ENCODE peak calls at places on chromosomes 7 and 10, in six cellular contexts. V, Z, Q, Y, W and N are unnamed samples.

GRCh38 chr10:58827381-58827780 is 314.7 kb downstream of the BICC1 start:
- DNase-seq in Z (no peak), W (no peak), V (no peak), Q (no peak), Y (no peak), N (no peak)

GRCh38 chr7:92834661-92835139 is 1.7 kb downstream of the CDK6 start:
- DNase-seq in Y (no peak), Q (no peak), Z (no peak), W (no peak), V (no peak), N (no peak)

GRCh38 chr7:44213872-44214595 is 13.3 kb downstream of the YKT6 start:
- DNase-seq in Z (no peak), W (peak; percentile 44), Y (peak; percentile 17), V (no peak), Q (no peak), N (no peak)

GRCh38 chr10:95257849-95258248 is 33.0 kb downstream of the PDLIM1 start:
- DNase-seq in Z (no peak), V (no peak), W (no peak), Y (no peak), Q (no peak), N (no peak)

GRCh38 chr7:80635533-80635932 is 2.9 kb upstream of the CD36 start:
- DNase-seq in Y (no peak), W (peak; percentile 69), Z (no peak), V (no peak), Q (no peak), N (no peak)

GRCh38 chr10:102396251-102396650 is 746 bp downstream of the NFKB2 start:
- DNase-seq in Q (no peak), Y (no peak), W (no peak), Z (no peak), V (no peak), N (no peak)

GRCh38 chr7:66418537-66418936 is 210.1 kb upstream of the KCTD7 start:
- DNase-seq in Y (no peak), Z (no peak), W (no peak), V (no peak), Q (no peak), N (no peak)

GRCh38 chr7:70764701-70765208 is 367.2 kb upstream of the GALNT17 start:
- DNase-seq in Q (no peak), V (no peak), W (no peak), Y (no peak), Z (no peak), N (no peak)

GRCh38 chr7:127512587-127512986 is 72.8 kb downstream of the GCC1 start:
- DNase-seq in W (no peak), V (no peak), Y (no peak), Q (no peak), Z (no peak), N (no peak)

GRCh38 chr10:103793429-103793828 is 61.9 kb downstream of the SH3PXD2A start:
- DNase-seq in Z (no peak), Q (no peak), W (no peak), Y (no peak), V (no peak), N (no peak)

GRCh38 chr7:136523581-136523980 is 344.9 kb upstream of the CHRM2 start:
- DNase-seq in W (peak; percentile 61), V (no peak), Z (no peak), Q (no peak), Y (no peak), N (no peak)

GRCh38 chr10:72954596-72955569 is at the start of gene PLA2G12B:
- DNase-seq in V (no peak), Z (no peak), Q (no peak), Y (peak; percentile 33), W (no peak), N (no peak)

GRCh38 chr10:130354976-130355795 is 219.0 kb downstream of the GLRX3 start:
- DNase-seq in Q (no peak), Z (no peak), W (no peak), V (no peak), Y (no peak), N (no peak)

GRCh38 chr10:132512693-132513345 is 24.8 kb upstream of the INPP5A start:
- DNase-seq in Z (no peak), Q (no peak), V (no peak), Y (no peak), W (no peak), N (no peak)

GRCh38 chr7:47232751-47233412 is 349.0 kb downstream of the TNS3 start:
- DNase-seq in V (no peak), Z (no peak), Y (no peak), W (no peak), Q (no peak), N (no peak)

GRCh38 chr7:76267835-76268183 is 34.7 kb upstream of the HSPB1 start:
- DNase-seq in V (no peak), Y (no peak), Q (no peak), W (no peak), Z (no peak), N (no peak)

GRCh38 chr7:140084142-140084655 is 21.4 kb upstream of the PARP12 start:
- DNase-seq in Q (no peak), V (no peak), W (no peak), Y (no peak), Z (no peak), N (no peak)

GRCh38 chr7:30923009-30923773 is 11.5 kb downstream of the AQP1 start:
- DNase-seq in Z (no peak), W (no peak), V (no peak), Y (no peak), Q (no peak), N (no peak)

GRCh38 chr7:156445997-156446761 is 194.4 kb upstream of the RNF32 start:
- DNase-seq in V (no peak), Z (no peak), Y (no peak), Q (no peak), W (no peak), N (no peak)

GRCh38 chr10:126839094-126839761 is 66.0 kb upstream of the DOCK1 start:
- DNase-seq in Q (no peak), V (no peak), W (no peak), Y (peak; percentile 29), Z (no peak), N (no peak)

GRCh38 chr10:60646966-60647796 is 131.1 kb upstream of the CDK1 start:
- DNase-seq in V (no peak), Q (peak; percentile 11), Z (peak; percentile 12), W (peak; percentile 28), Y (peak; percentile 45), N (peak; percentile 15)

GRCh38 chr10:88791924-88792323 is 10.6 kb upstream of the LIPM start:
- DNase-seq in V (no peak), Z (no peak), Y (no peak), W (peak; percentile 28), Q (no peak), N (no peak)

GRCh38 chr7:46257766-46258448 is 336.8 kb upstream of the IGFBP3 start:
- DNase-seq in V (no peak), W (peak; percentile 89), Z (no peak), Y (no peak), Q (no peak), N (no peak)

GRCh38 chr10:22483132-22483531 is 137.8 kb downstream of the SPAG6 start:
- DNase-seq in Y (no peak), Q (no peak), V (no peak), W (no peak), Z (no peak), N (no peak)

GRCh38 chr7:8433477-8434289 is at the start of gene NXPH1:
- DNase-seq in Y (peak; percentile 42), Q (no peak), Z (no peak), W (no peak), V (no peak), N (no peak)

GRCh38 chr7:27156508-27156898 is at the start of gene HOXA7:
- DNase-seq in W (peak; percentile 82), Z (no peak), Q (no peak), Y (no peak), V (no peak), N (no peak)

GRCh38 chr7:30596043-30596641 is 1.5 kb downstream of the GARS1 start:
- DNase-seq in W (peak; percentile 50), V (no peak), Q (no peak), Y (no peak), Z (no peak), N (no peak)

GRCh38 chr7:17448479-17449423 is 150.3 kb downstream of the AHR start:
- DNase-seq in Y (no peak), Z (no peak), V (no peak), Q (no peak), W (peak; percentile 8), N (no peak)

GRCh38 chr10:71974489-71975011 is 10.4 kb downstream of the CHST3 start:
- DNase-seq in W (peak; percentile 66), Z (no peak), Y (no peak), Q (no peak), V (no peak), N (no peak)

GRCh38 chr10:88999629-89000028 is 9.0 kb downstream of the FAS start:
- DNase-seq in Y (no peak), V (no peak), Z (no peak), Q (no peak), W (peak; percentile 55), N (no peak)